ENCODE peak calls at places on chromosomes 5 and 9, in five cellular contexts. M, X, E, D and W are unnamed samples.

GRCh38 chr5:132464155-132464939 is 26.2 kb downstream of the IRF1 start:
- DNase-seq in M (no peak), X (no peak), E (peak; percentile 87), D (no peak), W (no peak)

GRCh38 chr9:115437418-115437817 is 319.5 kb upstream of the TNC start:
- DNase-seq in M (no peak), X (no peak), E (no peak), D (no peak), W (no peak)

GRCh38 chr5:43802119-43802518 is 199.1 kb downstream of the NNT start:
- DNase-seq in M (no peak), X (no peak), E (no peak), D (no peak), W (no peak)

GRCh38 chr5:107874810-107875209 is 204.1 kb upstream of the EFNA5 start:
- DNase-seq in M (no peak), X (peak; percentile 54), E (no peak), D (no peak), W (no peak)

GRCh38 chr9:91193658-91194391 is 167.9 kb downstream of the AUH start:
- DNase-seq in M (peak; percentile 72), X (peak; percentile 71), E (peak; percentile 95), D (peak; percentile 93), W (peak; percentile 85)

GRCh38 chr9:77546391-77546790 is 101.7 kb downstream of the GNA14 start:
- DNase-seq in M (no peak), X (no peak), E (no peak), D (no peak), W (no peak)

GRCh38 chr5:78907255-78907886 is 77.7 kb downstream of the ARSB start:
- DNase-seq in M (no peak), X (no peak), E (no peak), D (no peak), W (no peak)

GRCh38 chr5:137649228-137649890 is 86.5 kb downstream of the KLHL3 start:
- DNase-seq in M (no peak), X (no peak), E (no peak), D (peak; percentile 60), W (peak; percentile 44)

GRCh38 chr9:89739531-89740315 is 134.9 kb downstream of the GADD45G start:
- DNase-seq in M (no peak), X (no peak), E (no peak), D (no peak), W (no peak)

GRCh38 chr9:130276121-130276520 is 10.6 kb downstream of the HMCN2 start:
- DNase-seq in M (no peak), X (peak; percentile 9), E (peak; percentile 14), D (no peak), W (no peak)

GRCh38 chr5:1209896-1210776 is 8.7 kb downstream of the SLC6A19 start:
- DNase-seq in M (no peak), X (no peak), E (no peak), D (peak; percentile 31), W (no peak)

GRCh38 chr5:83752700-83753099 is 32.0 kb upstream of the HAPLN1 start:
- DNase-seq in M (no peak), X (peak; percentile 34), E (no peak), D (no peak), W (no peak)

GRCh38 chr9:123657099-123657498 is 272.8 kb downstream of the DENND1A start:
- DNase-seq in M (no peak), X (no peak), E (no peak), D (no peak), W (no peak)

GRCh38 chr5:16497546-16497945 is 31.9 kb upstream of the ZNF622 start:
- DNase-seq in M (no peak), X (no peak), E (no peak), D (no peak), W (no peak)

GRCh38 chr9:78543353-78543752 is 246.4 kb downstream of the PSAT1 start:
- DNase-seq in M (no peak), X (no peak), E (no peak), D (no peak), W (no peak)

GRCh38 chr5:85148701-85149100 is 764.0 kb upstream of the EDIL3 start:
- DNase-seq in M (no peak), X (no peak), E (no peak), D (no peak), W (no peak)

GRCh38 chr9:123423036-123423640 is 67.1 kb downstream of the CRB2 start:
- DNase-seq in M (no peak), X (no peak), E (peak; percentile 39), D (no peak), W (no peak)

GRCh38 chr9:98287383-98287782 is 31.9 kb upstream of the TBC1D2 start:
- DNase-seq in M (no peak), X (no peak), E (no peak), D (no peak), W (no peak)

GRCh38 chr9:78089111-78089510 is 57.5 kb upstream of the GNAQ start:
- DNase-seq in M (no peak), X (no peak), E (no peak), D (no peak), W (no peak)

DNA sequence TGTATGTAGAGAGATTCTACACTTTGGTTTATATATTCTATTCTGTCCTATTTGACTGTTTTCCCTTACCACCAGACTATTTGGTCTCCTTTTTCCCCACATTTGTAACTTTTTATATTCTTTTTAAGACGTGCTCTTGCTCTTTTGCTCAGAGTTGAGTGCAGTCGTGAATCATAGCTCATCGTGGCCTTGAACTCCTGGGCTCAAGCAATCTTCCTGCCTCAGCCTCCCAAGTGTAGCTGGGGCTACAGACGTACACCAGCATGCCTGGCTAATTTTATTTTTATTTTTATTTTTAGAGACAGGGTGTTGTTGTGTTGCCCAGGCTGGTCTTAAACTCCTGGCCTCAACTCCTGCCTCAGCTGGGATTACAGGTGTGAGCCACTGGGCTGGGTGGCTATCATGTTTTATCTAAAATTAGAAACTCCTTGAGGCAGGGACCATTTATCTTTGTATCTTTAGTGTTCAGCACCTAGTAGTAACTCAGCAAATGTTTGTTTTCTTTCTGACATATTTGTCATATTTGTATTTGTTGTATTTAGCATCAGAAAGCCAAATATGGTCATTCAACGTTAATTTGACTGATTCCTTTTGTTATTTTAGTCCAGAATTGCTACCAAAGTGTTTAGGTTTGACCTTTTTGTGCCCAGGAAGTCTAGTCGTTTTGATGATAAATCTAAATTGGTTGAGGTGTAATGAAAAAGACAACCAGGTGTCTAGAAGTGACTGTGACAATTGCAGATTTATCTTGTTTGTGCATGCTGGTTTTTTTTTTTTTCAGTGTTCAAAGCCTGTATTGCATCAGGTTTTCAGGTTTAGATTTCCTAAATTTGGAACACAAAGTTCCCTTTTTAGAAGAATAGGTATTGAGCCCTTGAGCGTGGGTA is 44.3 kb downstream of the ERBIN start:
- DNase-seq in M (no peak), X (no peak), E (no peak), D (no peak), W (no peak)
- H3K4me1 ChIP-seq in M (peaks cover 9% of the 10 kb centered on the region), X (no peaks in the 10 kb centered on the region), E (peaks cover 36% of the 10 kb centered on the region), D (peaks cover 39% of the 10 kb centered on the region), W (peaks cover 67% of the 10 kb centered on the region)

GRCh38 chr5:150781706-150782614 is 3.4 kb downstream of the SMIM3 start:
- DNase-seq in M (peak; percentile 36), X (peak; percentile 20), E (no peak), D (no peak), W (peak; percentile 67)

GRCh38 chr5:150778517-150779396 is at the start of gene SMIM3:
- DNase-seq in M (peak; percentile 70), X (peak; percentile 72), E (peak; percentile 94), D (peak; percentile 88), W (peak; percentile 90)

GRCh38 chr5:150780816-150781221 is 2.3 kb downstream of the SMIM3 start:
- DNase-seq in M (no peak), X (peak; percentile 38), E (no peak), D (no peak), W (no peak)

GRCh38 chr5:150779397-150780179 is 1.0 kb downstream of the SMIM3 start:
- DNase-seq in M (no peak), X (no peak), E (no peak), D (no peak), W (no peak)

DNA sequence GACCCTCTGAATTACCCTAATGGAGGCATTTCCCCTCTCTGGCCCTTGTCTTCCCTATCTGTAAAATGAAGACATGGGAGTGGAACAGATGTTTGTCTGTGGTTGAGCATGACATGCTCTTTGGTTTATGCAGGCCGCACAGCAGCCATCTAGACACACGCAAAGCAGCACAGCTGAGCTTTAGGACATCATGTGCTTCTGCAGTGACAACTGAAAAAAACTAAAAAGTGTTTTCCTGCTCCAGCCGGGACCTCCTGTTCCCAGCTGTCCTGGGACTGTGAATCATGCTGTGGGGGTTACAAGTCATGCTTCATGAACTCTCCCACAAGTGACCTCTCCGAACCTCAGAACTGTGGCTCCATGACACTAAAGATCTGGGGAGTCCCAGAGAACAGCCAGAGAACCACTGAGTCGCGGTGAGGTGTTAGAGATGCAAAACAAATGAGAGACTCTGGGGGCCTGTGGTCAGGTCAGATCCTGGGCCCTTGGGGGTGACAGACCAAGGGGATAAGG is 1.7 kb downstream of the SMIM3 start:
- DNase-seq in M (no peak), X (no peak), E (no peak), D (no peak), W (peak; percentile 47)
- H3K4me1 ChIP-seq in M (peaks cover 49% of the 10 kb centered on the region), X (peaks cover 58% of the 10 kb centered on the region), E (peaks cover 43% of the 10 kb centered on the region), D (peaks cover 60% of the 10 kb centered on the region), W (peaks cover 59% of the 10 kb centered on the region)

DNA sequence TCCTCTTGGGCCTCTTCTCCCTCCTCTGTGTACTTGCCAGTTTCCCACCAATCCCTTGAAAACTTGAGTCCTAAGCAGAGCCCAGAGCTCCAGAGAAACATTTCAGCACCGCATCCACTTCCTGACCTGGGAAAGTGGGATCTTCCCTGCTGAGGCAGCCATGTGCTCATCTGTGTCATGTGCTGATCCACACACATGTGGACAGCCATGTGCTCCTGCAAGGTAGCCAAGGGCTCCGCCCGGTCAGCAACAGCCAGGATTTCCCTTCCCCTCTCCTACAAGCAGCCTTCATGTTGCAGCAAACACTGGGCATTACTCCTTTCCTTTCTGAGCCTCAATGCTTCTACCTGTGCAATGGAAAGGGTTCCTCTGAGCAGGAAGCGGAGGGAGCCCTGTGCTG is 1.9 kb upstream of the CDX1 start:
- DNase-seq in M (no peak), X (no peak), E (no peak), D (no peak), W (no peak)
- H3K4me1 ChIP-seq in M (peaks cover 7% of the 10 kb centered on the region), X (peaks cover 5% of the 10 kb centered on the region), E (peaks cover 3% of the 10 kb centered on the region), D (peaks cover 19% of the 10 kb centered on the region), W (peaks cover 7% of the 10 kb centered on the region)

GRCh38 chr5:179798144-179798770 is 4.5 kb downstream of the LTC4S start:
- DNase-seq in M (no peak), X (no peak), E (peak; percentile 71), D (no peak), W (no peak)

GRCh38 chr5:179796877-179797608 is 3.3 kb downstream of the LTC4S start:
- DNase-seq in M (no peak), X (no peak), E (peak; percentile 75), D (no peak), W (no peak)

GRCh38 chr5:179798771-179799643 is 5.2 kb downstream of the LTC4S start:
- DNase-seq in M (no peak), X (no peak), E (peak; percentile 69), D (no peak), W (no peak)

GRCh38 chr5:179795863-179796833 is 2.4 kb downstream of the LTC4S start:
- DNase-seq in M (peak; percentile 64), X (peak; percentile 74), E (peak; percentile 98), D (peak; percentile 92), W (peak; percentile 84)

GRCh38 chr5:179797741-179798140 is 4.0 kb downstream of the LTC4S start:
- DNase-seq in M (no peak), X (no peak), E (peak; percentile 71), D (no peak), W (no peak)
- H3K4me1 ChIP-seq in M (peaks cover 44% of the 10 kb centered on the region), X (peaks cover 15% of the 10 kb centered on the region), E (peaks cover 24% of the 10 kb centered on the region), D (peaks cover 54% of the 10 kb centered on the region), W (peaks cover 54% of the 10 kb centered on the region)

GRCh38 chr5:141597814-141598213 is 21.0 kb downstream of the DIAPH1 start:
- DNase-seq in M (no peak), X (no peak), E (no peak), D (no peak), W (no peak)
- H3K4me1 ChIP-seq in M (no peaks in the 10 kb centered on the region), X (no peaks in the 10 kb centered on the region), E (peaks cover 43% of the 10 kb centered on the region), D (peaks cover 59% of the 10 kb centered on the region), W (peaks cover 53% of the 10 kb centered on the region)